ENCODE peak calls at places on chromosomes 11 and 22, in eight cellular contexts. A is SK-MEL-5; V is non-pigmented ciliary epithelial cell; C is stimulated activated CD4-positive, alpha-beta T cell treated with anti-CD3 and anti-CD28 coated beads, Interleukin-1b, Interleukin-23, amount 100 ng/mL, for 24 hours; K is mesendoderm; P is HT-29; Q is activated T-cell treated with anti-CD3 and anti-CD28 coated beads, Interleukin-2, amount 50 U/mL, for 1 hour; W is LHCN-M2. H is an unnamed sample.

GRCh38 chr11:134200688-134201087 is 23.1 kb downstream of the NCAPD3 start:
- DNase-seq in A (no peak), K (no peak), V (no peak), Q (no peak), W (no peak), P (no peak), C (no peak), H (no peak)

GRCh38 chr22:41204066-41204465 is 1.0 kb upstream of the L3MBTL2 start:
- DNase-seq in W (no peak), A (no peak), Q (no peak), K (no peak), C (no peak), V (no peak), P (no peak), H (no peak)

GRCh38 chr22:37204045-37204655 is 8.1 kb downstream of the SSTR3 start:
- DNase-seq in Q (peak; percentile 11), V (no peak), P (no peak), C (no peak), W (no peak), K (no peak), A (no peak), H (no peak)

GRCh38 chr22:20188567-20188877 is 37.7 kb upstream of the CCDC188 start:
- DNase-seq in P (no peak), A (no peak), Q (no peak), W (no peak), K (no peak), C (no peak), V (no peak), H (no peak)

GRCh38 chr22:38830026-38830844 is 13.6 kb downstream of the NPTXR start:
- DNase-seq in V (no peak), K (no peak), P (no peak), W (no peak), A (no peak), C (no peak), Q (no peak), H (no peak)

GRCh38 chr11:2687782-2688191 is 12.0 kb downstream of the KCNQ1OT1 start:
- DNase-seq in Q (peak; percentile 10), P (no peak), V (no peak), K (peak; percentile 23), W (no peak), A (no peak), C (no peak), H (no peak)

GRCh38 chr11:105100976-105101630 is 38.5 kb downstream of the CARD18 start:
- DNase-seq in K (no peak), V (no peak), A (no peak), C (no peak), Q (no peak), W (no peak), P (no peak), H (no peak)

GRCh38 chr11:106021181-106021966 is 666 bp downstream of the MSANTD4 start:
- DNase-seq in A (peak; percentile 8), P (peak; percentile 24), K (no peak), W (peak; percentile 63), Q (no peak), C (no peak), V (no peak), H (no peak)

GRCh38 chr22:25057013-25057881 is 104.7 kb downstream of the KIAA1671 start:
- DNase-seq in P (peak; percentile 76), V (no peak), W (peak; percentile 76), C (peak; percentile 64), Q (peak; percentile 82), A (peak; percentile 64), K (peak; percentile 74), H (peak; percentile 78)

GRCh38 chr11:100791103-100791502 is 104.0 kb downstream of the ARHGAP42 start:
- DNase-seq in V (no peak), P (no peak), A (no peak), Q (no peak), W (no peak), K (peak; percentile 68), C (no peak), H (no peak)

GRCh38 chr11:2531987-2532703 is 87.3 kb downstream of the KCNQ1 start:
- DNase-seq in W (no peak), P (no peak), K (no peak), C (no peak), Q (no peak), V (no peak), A (no peak), H (no peak)

GRCh38 chr11:69167916-69168691 is 12.4 kb downstream of the SMIM38 start:
- DNase-seq in W (no peak), P (no peak), V (no peak), K (no peak), Q (no peak), A (no peak), C (no peak), H (no peak)

GRCh38 chr11:77205467-77206263 is 77.6 kb downstream of the MYO7A start:
- DNase-seq in K (no peak), W (no peak), P (no peak), C (no peak), A (no peak), Q (peak; percentile 8), V (no peak), H (no peak)